ENCODE peak calls at places on chromosomes 6 and 20, in five cellular contexts. O, S, V, X and P are unnamed samples.

GRCh38 chr6:135675862-135676261 is 175.6 kb upstream of the PDE7B start:
- DNase-seq in O (peak; percentile 39), S (no peak), V (no peak), X (no peak), P (no peak)

GRCh38 chr20:40694246-40694645 is 5.2 kb upstream of the MAFB start:
- DNase-seq in O (no peak), S (no peak), V (no peak), X (no peak), P (no peak)

GRCh38 chr6:4299476-4299875 is 164.1 kb upstream of the ECI2 start:
- DNase-seq in O (no peak), S (no peak), V (no peak), X (no peak), P (no peak)

GRCh38 chr6:15901141-15902115 is 227.5 kb upstream of the MYLIP start:
- DNase-seq in O (no peak), S (no peak), V (no peak), X (no peak), P (no peak)

GRCh38 chr6:144150673-144151009 is 324 bp downstream of the STX11 start:
- DNase-seq in O (no peak), S (no peak), V (no peak), X (peak; percentile 85), P (no peak)

GRCh38 chr6:143941852-143942627 is 66.0 kb downstream of the PLAGL1 start:
- DNase-seq in O (peak; percentile 64), S (peak; percentile 52), V (no peak), X (peak; percentile 87), P (peak; percentile 14)

GRCh38 chr20:33926425-33926824 is 67.3 kb upstream of the RALY start:
- DNase-seq in O (no peak), S (no peak), V (no peak), X (no peak), P (no peak)

GRCh38 chr6:132867055-132867454 is 52.7 kb downstream of the RPS12 start:
- DNase-seq in O (no peak), S (no peak), V (no peak), X (no peak), P (no peak)

GRCh38 chr20:45012682-45013302 is 46.5 kb downstream of the STK4 start:
- DNase-seq in O (no peak), S (no peak), V (no peak), X (no peak), P (no peak)

GRCh38 chr6:162108041-162108440 is 619.5 kb downstream of the PRKN start:
- DNase-seq in O (no peak), S (no peak), V (no peak), X (no peak), P (no peak)

GRCh38 chr20:36206641-36207040 is 29.6 kb upstream of the AAR2 start:
- DNase-seq in O (no peak), S (no peak), V (no peak), X (no peak), P (no peak)

GRCh38 chr6:27547157-27548075 is 74.5 kb upstream of the ZNF184 start:
- DNase-seq in O (peak; percentile 20), S (no peak), V (no peak), X (no peak), P (no peak)

GRCh38 chr6:117481278-117481925 is 1.1 kb upstream of the DCBLD1 start:
- DNase-seq in O (no peak), S (peak; percentile 28), V (no peak), X (peak; percentile 75), P (no peak)

GRCh38 chr6:125314019-125314581 is 12.3 kb upstream of the HDDC2 start:
- DNase-seq in O (peak; percentile 54), S (peak; percentile 58), V (no peak), X (no peak), P (peak; percentile 53)

GRCh38 chr6:37648465-37649330 is 49.0 kb downstream of the MDGA1 start:
- DNase-seq in O (no peak), S (peak; percentile 57), V (no peak), X (no peak), P (no peak)

GRCh38 chr6:3665608-3666007 is 85.9 kb downstream of the PXDC1 start:
- DNase-seq in O (no peak), S (no peak), V (no peak), X (no peak), P (no peak)

GRCh38 chr20:57003012-57003411 is 263.4 kb downstream of the BMP7 start:
- DNase-seq in O (no peak), S (no peak), V (no peak), X (no peak), P (no peak)

GRCh38 chr20:61923371-61924166 is 142.1 kb downstream of the TAF4 start:
- DNase-seq in O (no peak), S (no peak), V (no peak), X (peak; percentile 54), P (no peak)

GRCh38 chr6:142725024-142725770 is 219.8 kb downstream of the HIVEP2 start:
- DNase-seq in O (no peak), S (no peak), V (no peak), X (no peak), P (no peak)

GRCh38 chr6:142722010-142722409 is 223.0 kb downstream of the HIVEP2 start:
- DNase-seq in O (no peak), S (no peak), V (no peak), X (no peak), P (no peak)

GRCh38 chr6:142718667-142719191 is 226.2 kb downstream of the HIVEP2 start:
- DNase-seq in O (no peak), S (no peak), V (no peak), X (no peak), P (no peak)

GRCh38 chr6:142726616-142727015 is 218.4 kb downstream of the HIVEP2 start:
- DNase-seq in O (no peak), S (no peak), V (no peak), X (no peak), P (no peak)

GRCh38 chr6:142721213-142721920 is 223.6 kb downstream of the HIVEP2 start:
- DNase-seq in O (no peak), S (no peak), V (no peak), X (no peak), P (no peak)
- TF ChIP-seq POLR2AphosphoS5 in O (no peak), S (no peak), V (no peak), X (no peak), P (no peak)

DNA sequence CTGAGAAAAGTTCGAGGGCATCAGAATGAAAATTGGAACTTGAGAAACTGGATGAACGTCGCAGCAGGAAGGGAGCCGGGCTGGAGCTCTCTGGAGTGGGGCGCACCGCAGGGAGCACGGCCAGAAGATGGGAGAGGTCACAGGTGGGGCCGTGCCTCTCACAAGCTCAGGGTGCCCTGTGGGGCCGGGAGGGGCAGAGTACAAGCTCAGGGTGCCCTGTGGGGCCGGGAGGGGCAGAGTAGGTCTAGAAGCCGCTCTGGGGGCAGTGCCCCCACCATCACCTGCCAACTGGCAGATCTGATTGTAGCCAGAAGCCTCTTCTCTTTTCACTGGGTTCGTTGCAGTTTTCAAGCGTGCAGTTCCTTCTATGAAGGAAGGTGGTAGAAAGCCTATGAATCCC is 61.1 kb upstream of the SNX9 start:
- DNase-seq in O (no peak), S (no peak), V (no peak), X (no peak), P (no peak)
- H3K4me1 ChIP-seq in O (peaks cover 21% of the 10 kb centered on the region), S (peaks cover 53% of the 10 kb centered on the region), V (peaks cover 67% of the 10 kb centered on the region), X (peaks cover 41% of the 10 kb centered on the region), P (peaks cover 5% of the 10 kb centered on the region)

GRCh38 chr6:32637883-32638282 is 677 bp downstream of the HLA-DQA1 start:
- DNase-seq in O (no peak), S (no peak), V (no peak), X (no peak), P (no peak)

GRCh38 chr6:32638521-32639219 is 1.5 kb downstream of the HLA-DQA1 start:
- DNase-seq in O (no peak), S (no peak), V (no peak), X (no peak), P (no peak)

GRCh38 chr6:32635526-32636123 is 1.6 kb upstream of the HLA-DQA1 start:
- DNase-seq in O (no peak), S (no peak), V (no peak), X (no peak), P (no peak)

GRCh38 chr6:32639440-32640394 is 2.5 kb downstream of the HLA-DQA1 start:
- DNase-seq in O (no peak), S (no peak), V (no peak), X (no peak), P (no peak)

GRCh38 chr6:32637219-32637880 is at the start of gene HLA-DQA1:
- DNase-seq in O (no peak), S (no peak), V (no peak), X (peak; percentile 77), P (no peak)
- TF ChIP-seq POLR2AphosphoS5 in O (no peak), S (no peak), V (no peak), X (peak; percentile 81), P (peak; percentile 26)

GRCh38 chr20:12928755-12929401 is 79.9 kb upstream of the SPTLC3 start:
- DNase-seq in O (no peak), S (no peak), V (no peak), X (no peak), P (no peak)
- H3K4me1 ChIP-seq in O (peaks cover 10% of the 10 kb centered on the region), S (no peaks in the 10 kb centered on the region), V (no peaks in the 10 kb centered on the region), X (no peaks in the 10 kb centered on the region), P (peaks cover 8% of the 10 kb centered on the region)

DNA sequence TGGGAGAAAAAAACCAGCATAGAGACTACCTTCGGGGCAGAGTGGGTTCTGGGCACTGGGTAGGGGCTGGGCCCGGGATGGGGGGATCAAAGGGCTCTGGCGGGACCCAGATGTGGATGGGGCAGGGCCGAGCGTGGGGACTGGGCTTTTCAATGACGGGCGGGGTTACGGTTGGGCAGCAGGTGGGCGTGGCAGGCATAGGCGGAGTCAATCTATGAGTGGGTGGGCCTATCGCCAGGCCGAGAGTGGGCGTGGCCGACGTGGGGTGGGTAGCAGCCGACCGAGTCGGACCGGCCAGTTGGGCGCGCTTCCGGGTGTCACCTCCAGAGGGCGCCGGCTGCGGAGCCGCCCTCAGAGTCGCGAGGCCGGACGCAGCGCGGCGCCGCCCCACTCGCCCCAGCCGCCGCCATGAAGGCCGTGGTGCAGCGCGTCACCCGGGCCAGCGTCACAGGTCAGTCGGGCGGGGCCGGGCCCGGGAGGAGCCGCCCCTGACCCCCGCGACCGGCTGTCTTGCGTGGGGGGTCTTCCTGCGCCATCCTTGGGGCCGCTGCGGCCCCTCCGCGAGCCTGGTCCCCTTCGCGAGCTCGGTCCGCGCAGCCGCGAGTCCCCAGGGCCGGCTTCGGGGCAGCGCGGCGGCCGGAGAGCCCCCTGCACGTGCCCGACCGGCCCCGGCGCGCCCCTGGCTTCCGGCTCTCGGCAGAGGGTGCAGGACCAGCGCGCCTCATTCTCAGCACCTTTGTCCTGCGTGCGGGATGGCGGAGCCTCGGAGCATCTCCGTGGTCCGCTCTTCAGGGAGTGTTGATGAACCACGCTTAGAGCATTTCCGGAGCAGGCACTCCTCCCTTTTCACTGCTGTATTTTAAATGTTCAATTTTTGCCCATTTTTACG is at the start of gene DTD1:
- DNase-seq in O (peak; percentile 96), S (peak; percentile 96), V (no peak), X (peak; percentile 97), P (peak; percentile 90)
- TF ChIP-seq POLR2AphosphoS5 in O (peak; percentile 60), S (peak; percentile 10), V (peak; percentile 6), X (peak; percentile 71), P (peak; percentile 34)